ENCODE peak calls at places on chromosome 20, in seven cellular contexts. M, N, P, V, I, S and F are unnamed samples.

GRCh38 chr20:60055740-60056139 is 97.5 kb downstream of the CDH26 start:
- DNase-seq in M (peak), V (peak), S (no peak), N (peak), P (no peak), I (no peak), F (peak)

GRCh38 chr20:47792021-47792618 is 6.8 kb upstream of the SULF2 start:
- DNase-seq in I (no peak), M (peak), P (peak), S (peak), N (no peak), V (no peak), F (peak)

GRCh38 chr20:47680804-47681529 is 104.3 kb downstream of the SULF2 start:
- DNase-seq in I (no peak), V (no peak), N (peak), P (no peak), M (peak), S (no peak), F (no peak)

GRCh38 chr20:46501337-46501942 is 11.9 kb downstream of the ZNF334 start:
- DNase-seq in M (no peak), I (no peak), S (no peak), P (no peak), N (no peak), V (no peak), F (no peak)

GRCh38 chr20:20856306-20856705 is 143.9 kb upstream of the RALGAPA2 start:
- DNase-seq in S (no peak), V (no peak), P (no peak), I (no peak), M (no peak), N (no peak), F (no peak)

GRCh38 chr20:58850693-58851174 is at the start of gene GNAS-AS1:
- DNase-seq in I (no peak), S (peak), P (peak), V (peak), M (peak), N (peak), F (peak)

GRCh38 chr20:15576401-15576800 is 996.8 kb downstream of the KIF16B start:
- DNase-seq in I (no peak), M (no peak), N (no peak), P (no peak), S (no peak), V (no peak), F (peak)

GRCh38 chr20:20003088-20003954 is 13.8 kb upstream of the NAA20 start:
- DNase-seq in P (no peak), I (no peak), S (no peak), N (no peak), M (no peak), V (no peak), F (no peak)

GRCh38 chr20:31774408-31774807 is 35.3 kb downstream of the TPX2 start:
- DNase-seq in I (no peak), N (no peak), V (no peak), S (no peak), P (no peak), M (no peak), F (no peak)

GRCh38 chr20:10369723-10370090 is 64.3 kb downstream of the MKKS start:
- DNase-seq in V (no peak), I (no peak), M (no peak), P (no peak), S (no peak), N (no peak), F (no peak)

GRCh38 chr20:22473293-22473692 is 111.1 kb downstream of the FOXA2 start:
- DNase-seq in M (no peak), S (no peak), V (no peak), I (no peak), P (no peak), N (no peak), F (no peak)

GRCh38 chr20:33675127-33675954 is 1.1 kb upstream of the NECAB3 start:
- DNase-seq in V (no peak), S (no peak), P (no peak), I (no peak), M (no peak), N (no peak), F (no peak)

GRCh38 chr20:18166241-18166881 is 28.7 kb downstream of the KAT14 start:
- DNase-seq in M (no peak), I (no peak), S (no peak), N (no peak), V (no peak), P (no peak), F (no peak)
- H3K4me3 ChIP-seq in M (no peak), I (no peak), S (no peak), N (no peak), V (no peak), P (no peak), F (no peak)

DNA sequence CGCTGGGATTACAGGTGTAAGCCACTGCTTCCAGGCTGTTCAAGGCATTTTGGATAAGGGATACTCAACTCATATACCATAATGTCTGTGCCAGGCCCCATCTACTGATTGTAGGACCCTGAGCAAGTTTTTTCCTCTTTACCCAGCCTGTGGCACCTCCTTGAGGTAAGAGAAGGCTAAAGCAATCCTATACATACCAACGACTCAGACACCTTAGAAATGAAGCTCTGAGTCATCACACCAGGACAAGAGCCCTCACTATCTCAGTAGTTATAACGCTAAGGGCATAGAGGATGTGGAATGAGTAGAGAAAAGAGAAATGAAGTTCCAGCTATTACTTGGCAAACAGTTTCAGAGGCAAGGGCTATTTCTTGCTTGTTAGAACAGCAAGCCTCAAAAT is 16.9 kb downstream of the NDRG3 start:
- DNase-seq in P (no peak), I (no peak), S (no peak), M (no peak), V (no peak), N (no peak), F (peak)
- TF ChIP-seq CTCF in P (peak), I (no peak), S (peak), M (no peak), V (no peak), N (no peak), F (no peak)

GRCh38 chr20:45419188-45420091 is 3.5 kb downstream of the PIGT start:
- DNase-seq in V (no peak), I (peak), M (peak), P (peak), N (no peak), S (peak), F (peak)
- H3K4me3 ChIP-seq in V (no peak), I (no peak), M (no peak), P (no peak), N (no peak), S (no peak), F (no peak)

GRCh38 chr20:8953300-8953699 is 115.6 kb upstream of the PLCB4 start:
- DNase-seq in P (no peak), M (no peak), V (no peak), I (no peak), S (no peak), N (no peak), F (no peak)
- TF ChIP-seq CTCF in P (peak), M (no peak), V (no peak), I (no peak), S (no peak), N (no peak), F (no peak)

GRCh38 chr20:61253264-61253639 is 1.2 kb downstream of the CDH4 start:
- DNase-seq in I (no peak), M (peak), V (no peak), S (no peak), P (no peak), N (no peak), F (peak)
- H3K4me3 ChIP-seq in I (peak), M (peak), V (no peak), S (peak), P (peak), N (peak), F (peak)

GRCh38 chr20:37365760-37366638 is 20.1 kb downstream of the SRC start:
- DNase-seq in M (no peak), N (no peak), V (no peak), P (no peak), I (no peak), S (no peak), F (no peak)

GRCh38 chr20:37364927-37365272 is 19.0 kb downstream of the SRC start:
- DNase-seq in N (no peak), P (no peak), V (no peak), I (no peak), S (no peak), M (no peak), F (no peak)

GRCh38 chr20:37366749-37367148 is 20.8 kb downstream of the SRC start:
- DNase-seq in I (no peak), P (no peak), N (no peak), S (no peak), V (no peak), M (peak), F (no peak)

GRCh38 chr20:37373020-37373592 is 27.2 kb downstream of the SRC start:
- DNase-seq in N (no peak), P (no peak), V (no peak), S (no peak), I (no peak), M (no peak), F (no peak)

DNA sequence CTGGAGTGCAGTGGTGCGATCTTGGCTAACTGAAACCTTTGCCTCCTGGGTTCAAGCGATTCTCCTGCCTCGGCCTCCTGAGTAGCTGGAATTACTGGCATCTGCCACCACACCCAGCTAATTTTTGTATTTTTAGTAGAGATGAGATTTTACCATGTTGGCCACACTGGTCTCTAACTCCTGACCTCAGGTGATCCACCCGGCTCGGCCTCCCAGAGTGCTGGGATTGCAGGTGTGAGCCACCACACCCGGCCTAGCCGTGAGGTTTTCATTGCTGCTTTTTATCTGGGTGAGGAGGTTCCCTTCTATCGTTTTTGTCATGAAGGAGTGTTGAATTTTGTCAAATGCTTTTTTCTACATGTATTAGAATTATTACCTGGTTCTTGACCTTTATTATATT is 23.9 kb downstream of the SRC start:
- DNase-seq in S (no peak), N (peak), M (no peak), P (no peak), I (no peak), V (no peak), F (no peak)
- TF ChIP-seq CTCF in S (no peak), N (no peak), M (no peak), P (no peak), I (no peak), V (no peak), F (no peak)

DNA sequence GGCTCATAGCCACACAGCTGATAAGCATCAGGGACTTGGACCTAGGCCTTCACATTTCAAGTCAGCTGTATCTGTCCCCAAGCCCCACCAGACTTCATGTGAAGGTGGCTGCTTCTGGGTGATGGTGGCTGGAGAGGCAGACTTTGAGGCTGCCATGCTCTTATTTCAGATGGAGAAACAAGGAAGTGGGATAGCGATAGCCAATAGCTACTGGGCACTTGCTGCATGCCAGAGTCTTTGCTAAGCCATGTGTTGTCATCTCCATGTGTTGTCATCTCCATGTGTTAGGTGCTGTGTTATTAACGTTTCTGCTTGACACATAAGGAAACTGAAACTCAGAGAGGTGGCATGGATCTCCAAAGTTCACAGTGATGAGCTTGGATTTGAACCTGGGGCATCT is 16.9 kb downstream of the KIAA1755 start:
- DNase-seq in N (peak), I (no peak), S (no peak), V (no peak), M (no peak), P (no peak), F (no peak)
- H3K4me3 ChIP-seq in N (no peak), I (no peak), S (no peak), V (no peak), M (no peak), P (no peak), F (no peak)

GRCh38 chr20:39105551-39105950 is 143.4 kb downstream of the DHX35 start:
- DNase-seq in P (no peak), V (no peak), N (no peak), M (no peak), I (no peak), S (no peak), F (no peak)
- TF ChIP-seq CTCF in P (no peak), V (no peak), N (no peak), M (no peak), I (no peak), S (peak), F (no peak)

GRCh38 chr20:1946762-1947534 is 46.9 kb downstream of the PDYN start:
- DNase-seq in P (no peak), I (peak), S (no peak), N (peak), M (peak), V (no peak), F (no peak)
- H3K4me3 ChIP-seq in P (peak), I (peak), S (no peak), N (no peak), M (no peak), V (no peak), F (no peak)